ENCODE peak calls at places on chromosomes 1 and 21, in seven cellular contexts. O is GM23338, T is neural progenitor cell, H is MM.1S, M is PC-3, J is hepatocyte, G is SK-N-SH. S is an unnamed sample.

GRCh38 chr1:230682882-230683610 is 30.9 kb downstream of the AGT start:
- DNase-seq in O (no peak), M (peak), G (no peak), T (no peak), J (no peak), H (no peak), S (no peak)

GRCh38 chr1:70410604-70411359 is at the start of gene CTH:
- DNase-seq in G (peak), M (peak), T (peak), H (peak), J (peak), O (peak), S (peak)

GRCh38 chr1:31409946-31410858 is 2.8 kb upstream of the SERINC2 start:
- DNase-seq in M (no peak), J (no peak), G (no peak), T (no peak), H (no peak), O (no peak), S (no peak)

GRCh38 chr1:177315270-177315669 is 144.5 kb downstream of the BRINP2 start:
- DNase-seq in H (no peak), T (no peak), M (peak), G (no peak), J (no peak), O (no peak), S (no peak)

GRCh38 chr1:243946253-243946652 is 96.2 kb upstream of the AKT3 start:
- DNase-seq in G (no peak), T (no peak), H (no peak), J (no peak), O (no peak), M (no peak), S (no peak)

GRCh38 chr21:42193131-42193671 is 25.7 kb upstream of the ABCG1 start:
- DNase-seq in T (no peak), M (peak), J (no peak), G (no peak), O (no peak), H (no peak), S (no peak)

GRCh38 chr1:109161836-109162606 is 48.1 kb downstream of the ELAPOR1 start:
- DNase-seq in M (peak), T (no peak), O (peak), G (no peak), H (peak), J (peak), S (no peak)

GRCh38 chr1:41806472-41807155 is 112.1 kb downstream of the HIVEP3 start:
- DNase-seq in M (no peak), G (no peak), J (no peak), H (no peak), O (no peak), T (no peak), S (no peak)

GRCh38 chr1:221212926-221213325 is 333.7 kb downstream of the HLX start:
- DNase-seq in T (no peak), H (no peak), J (no peak), G (no peak), O (no peak), M (no peak), S (no peak)

GRCh38 chr1:221217029-221217428 is 337.8 kb downstream of the HLX start:
- DNase-seq in H (no peak), G (no peak), J (no peak), M (peak), O (no peak), T (no peak), S (no peak)
- TF ChIP-seq EZH2phosphoT487 in H (no peak), G (no peak), J (no peak), M (no peak), O (no peak), T (no peak), S (no peak)

DNA sequence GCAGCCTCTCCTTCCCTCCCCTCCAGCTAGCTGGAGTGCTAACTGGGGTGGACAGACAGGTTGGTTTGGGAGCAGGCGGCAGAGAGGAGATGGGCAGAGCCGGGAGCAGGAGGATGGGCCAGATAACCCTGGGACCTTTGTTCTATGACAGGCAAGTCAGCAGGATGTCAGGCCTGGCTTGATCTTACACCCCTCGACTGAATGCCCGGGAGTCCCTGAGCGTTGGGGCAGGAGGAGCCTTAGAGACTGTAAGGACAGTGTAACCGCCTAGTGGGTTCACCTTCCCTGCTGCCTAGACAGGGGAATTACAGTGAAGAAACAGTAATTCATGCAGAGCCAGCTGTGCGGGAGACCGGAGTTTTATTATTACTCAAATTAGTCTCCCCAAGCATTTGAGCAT is 60.2 kb downstream of the MDM4 start:
- DNase-seq in G (no peak), J (no peak), O (peak), H (no peak), T (peak), M (no peak), S (no peak)
- TF ChIP-seq EZH2phosphoT487 in G (no peak), J (no peak), O (no peak), H (no peak), T (no peak), M (no peak), S (no peak)

DNA sequence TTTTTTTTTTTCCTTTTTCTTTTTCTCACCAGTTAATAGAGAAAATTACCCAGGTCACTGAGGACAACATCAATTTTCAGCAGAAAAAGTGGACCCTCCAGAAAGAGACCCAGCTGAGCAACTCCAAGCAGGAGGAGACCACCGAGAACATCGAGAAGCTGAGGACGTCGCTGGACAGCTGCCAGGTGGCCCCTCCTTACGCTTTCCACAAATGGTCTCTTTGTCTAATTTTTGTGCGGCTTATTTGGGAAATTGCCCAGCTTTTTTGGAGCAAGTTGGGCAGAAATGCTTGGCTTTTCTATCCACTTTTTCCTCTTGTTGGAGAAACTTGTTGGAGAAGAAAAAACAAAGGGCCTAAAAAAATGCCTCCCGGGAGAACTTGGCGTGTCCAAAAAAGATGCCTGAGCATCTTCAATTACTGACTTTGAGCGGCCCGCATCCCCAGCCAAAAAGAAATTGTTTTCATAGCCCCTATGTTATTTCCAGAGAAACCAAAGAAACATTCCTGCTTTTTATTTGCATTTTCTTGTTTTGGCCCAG is 81.3 kb downstream of the FHAD1 start:
- DNase-seq in H (no peak), O (no peak), T (no peak), G (no peak), M (no peak), J (peak), S (no peak)
- TF ChIP-seq EZH2phosphoT487 in H (no peak), O (no peak), T (no peak), G (no peak), M (no peak), J (no peak), S (no peak)

GRCh38 chr1:181397841-181398240 is 85.5 kb upstream of the CACNA1E start:
- DNase-seq in G (no peak), T (no peak), H (peak), M (no peak), J (no peak), O (no peak), S (no peak)

GRCh38 chr1:181396811-181397210 is 86.5 kb upstream of the CACNA1E start:
- DNase-seq in G (no peak), T (no peak), J (no peak), O (no peak), M (no peak), H (no peak), S (no peak)

GRCh38 chr1:181394766-181395165 is 88.6 kb upstream of the CACNA1E start:
- DNase-seq in O (no peak), G (no peak), H (no peak), M (no peak), T (no peak), J (no peak), S (no peak)

GRCh38 chr1:181398544-181398943 is 84.8 kb upstream of the CACNA1E start:
- DNase-seq in G (no peak), T (no peak), J (no peak), H (peak), O (no peak), M (no peak), S (no peak)

DNA sequence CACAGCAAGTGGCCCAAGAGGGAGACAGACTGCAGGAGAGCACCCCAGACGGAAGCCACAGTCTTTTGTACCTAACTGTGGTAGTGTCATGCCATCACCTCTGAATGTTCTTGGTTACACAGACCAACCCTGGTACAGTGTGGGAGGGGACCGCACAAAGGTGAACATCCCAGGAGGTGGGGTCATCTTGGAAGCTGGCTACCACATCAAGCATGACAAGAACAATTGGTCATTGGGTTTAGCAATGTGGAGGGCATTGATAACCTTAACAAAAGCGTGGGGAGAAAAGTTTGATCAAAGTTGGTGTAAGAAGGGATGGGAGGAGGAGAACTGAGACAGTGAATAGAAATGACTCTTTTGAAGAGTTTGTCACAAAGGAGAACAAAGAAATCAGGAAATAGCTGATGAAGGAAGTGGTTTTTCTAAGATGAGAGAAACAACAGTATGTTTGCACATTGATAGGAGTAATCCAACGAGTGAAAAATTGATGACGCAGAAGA is 87.1 kb upstream of the CACNA1E start:
- DNase-seq in T (no peak), O (no peak), J (no peak), G (no peak), H (no peak), M (no peak), S (no peak)
- TF ChIP-seq EZH2phosphoT487 in T (no peak), O (no peak), J (no peak), G (no peak), H (no peak), M (no peak), S (no peak)

GRCh38 chr1:119887428-119887827 is 8.9 kb downstream of the ADAM30 start:
- DNase-seq in M (no peak), H (no peak), J (no peak), G (no peak), O (no peak), T (no peak), S (no peak)

GRCh38 chr1:119882172-119883029 is 13.9 kb downstream of the ADAM30 start:
- DNase-seq in J (no peak), O (no peak), M (no peak), T (no peak), H (no peak), G (no peak), S (no peak)

GRCh38 chr1:119884700-119885099 is 11.6 kb downstream of the ADAM30 start:
- DNase-seq in O (no peak), G (no peak), T (no peak), M (no peak), J (no peak), H (no peak), S (no peak)

GRCh38 chr1:119888476-119888875 is 7.8 kb downstream of the ADAM30 start:
- DNase-seq in T (no peak), O (no peak), G (no peak), H (no peak), J (no peak), M (no peak), S (no peak)

GRCh38 chr1:119885903-119886783 is 10.2 kb downstream of the ADAM30 start:
- DNase-seq in T (peak), O (peak), H (peak), M (peak), G (peak), J (peak), S (peak)
- TF ChIP-seq EZH2phosphoT487 in T (no peak), O (no peak), H (no peak), M (no peak), G (no peak), J (no peak), S (no peak)

GRCh38 chr1:94947453-94947852 is 20.5 kb upstream of the CNN3 start:
- DNase-seq in H (no peak), J (peak), G (no peak), O (no peak), M (no peak), T (no peak), S (no peak)
- TF ChIP-seq EZH2phosphoT487 in H (no peak), J (no peak), G (no peak), O (no peak), M (no peak), T (no peak), S (no peak)

GRCh38 chr21:39064325-39065012 is 118.8 kb downstream of the PSMG1 start:
- DNase-seq in H (no peak), J (no peak), M (no peak), G (no peak), O (no peak), T (no peak), S (no peak)
- TF ChIP-seq EZH2phosphoT487 in H (no peak), J (no peak), M (no peak), G (no peak), O (no peak), T (no peak), S (no peak)

GRCh38 chr1:147242449-147243227 is at the start of gene CHD1L:
- DNase-seq in J (peak), G (peak), O (peak), H (peak), M (peak), T (peak), S (peak)
- TF ChIP-seq EZH2phosphoT487 in J (no peak), G (no peak), O (no peak), H (no peak), M (peak), T (peak), S (no peak)